ENCODE peak calls at places on chromosomes 12 and 14, in seven cellular contexts. M is heart left ventricle, U is fibroblast of lung, L is cardiac fibroblast, J is bronchial epithelial cell, B is upper lobe of right lung, I is keratinocyte. F is an unnamed sample.

GRCh38 chr12:94150483-94151225 is 2.3 kb downstream of the PLXNC1 start:
- DNase-seq in M (no peak), U (no peak), L (no peak), J (no peak), B (peak; percentile 71), I (no peak), F (peak; percentile 40)

GRCh38 chr12:110536834-110537604 is 34.9 kb downstream of the RAD9B start:
- DNase-seq in M (no peak), U (no peak), L (no peak), J (peak; percentile 77), B (no peak), I (no peak), F (no peak)

GRCh38 chr12:53232641-53233538 is 881 bp upstream of the RARG start:
- DNase-seq in M (peak; percentile 59), U (peak; percentile 21), L (peak; percentile 16), J (peak; percentile 75), B (peak; percentile 75), I (no peak), F (peak; percentile 54)

GRCh38 chr14:75247286-75247922 is 31.2 kb upstream of the FOS start:
- DNase-seq in M (no peak), U (no peak), L (no peak), J (no peak), B (no peak), I (no peak), F (peak; percentile 39)

GRCh38 chr14:68935761-68936209 is 43.3 kb downstream of the ACTN1 start:
- DNase-seq in M (peak; percentile 59), U (peak; percentile 62), L (no peak), J (peak; percentile 33), B (no peak), I (no peak), F (no peak)

GRCh38 chr12:71686658-71687025 is 760 bp downstream of the TMEM19 start:
- DNase-seq in M (no peak), U (no peak), L (peak; percentile 51), J (peak; percentile 79), B (no peak), I (no peak), F (no peak)

GRCh38 chr12:116707751-116708150 is 30.1 kb downstream of the SPRING1 start:
- DNase-seq in M (no peak), U (no peak), L (no peak), J (no peak), B (no peak), I (no peak), F (no peak)

GRCh38 chr12:123122649-123123048 is 28.2 kb downstream of the PITPNM2 start:
- DNase-seq in M (no peak), U (no peak), L (no peak), J (no peak), B (no peak), I (no peak), F (no peak)

GRCh38 chr12:132399092-132400010 is 70.0 kb upstream of the GALNT9 start:
- DNase-seq in M (no peak), U (no peak), L (no peak), J (no peak), B (peak; percentile 53), I (no peak), F (no peak)

GRCh38 chr14:67441672-67442071 is 29.7 kb upstream of the PLEK2 start:
- DNase-seq in M (no peak), U (no peak), L (no peak), J (no peak), B (no peak), I (no peak), F (no peak)

GRCh38 chr12:75831413-75831812 is 200.2 kb downstream of the PHLDA1 start:
- DNase-seq in M (no peak), U (peak; percentile 71), L (no peak), J (no peak), B (no peak), I (no peak), F (no peak)

GRCh38 chr12:24228980-24229730 is 279.7 kb upstream of the SOX5 start:
- DNase-seq in M (no peak), U (peak; percentile 20), L (no peak), J (no peak), B (no peak), I (no peak), F (no peak)

GRCh38 chr12:15534322-15534721 is 212.0 kb downstream of the PTPRO start:
- DNase-seq in M (no peak), U (peak; percentile 21), L (no peak), J (no peak), B (no peak), I (no peak), F (no peak)

GRCh38 chr14:30521899-30522736 is 36.8 kb upstream of the G2E3 start:
- DNase-seq in M (no peak), U (peak; percentile 25), L (peak; percentile 69), J (peak; percentile 47), B (no peak), I (no peak), F (peak; percentile 22)

GRCh38 chr12:32198555-32198954 is 91.9 kb downstream of the BICD1 start:
- DNase-seq in M (no peak), U (peak; percentile 41), L (peak; percentile 74), J (peak; percentile 95), B (no peak), I (peak; percentile 19), F (no peak)

GRCh38 chr12:574475-575128 is 88.6 kb downstream of the NINJ2 start:
- DNase-seq in M (peak; percentile 2), U (peak; percentile 72), L (peak; percentile 48), J (peak; percentile 92), B (no peak), I (no peak), F (no peak)

GRCh38 chr14:102668291-102668873 is 75.9 kb downstream of the RCOR1 start:
- DNase-seq in M (no peak), U (no peak), L (no peak), J (no peak), B (no peak), I (no peak), F (no peak)

GRCh38 chr14:63605041-63605532 is 36.6 kb downstream of the WDR89 start:
- DNase-seq in M (no peak), U (peak; percentile 7), L (peak; percentile 11), J (peak; percentile 15), B (no peak), I (no peak), F (no peak)

GRCh38 chr14:70714055-70714550 is 72.4 kb downstream of the TTC9 start:
- DNase-seq in M (peak; percentile 41), U (peak; percentile 50), L (peak; percentile 71), J (peak; percentile 53), B (no peak), I (no peak), F (peak; percentile 38)

GRCh38 chr12:23810327-23810902 is 139.1 kb downstream of the SOX5 start:
- DNase-seq in M (no peak), U (no peak), L (no peak), J (no peak), B (no peak), I (no peak), F (no peak)

GRCh38 chr14:30443368-30444007 is 115.5 kb upstream of the G2E3 start:
- DNase-seq in M (no peak), U (peak; percentile 32), L (peak; percentile 65), J (peak; percentile 49), B (no peak), I (no peak), F (peak; percentile 9)

GRCh38 chr12:113634982-113635381 is 163.3 kb upstream of the LHX5 start:
- DNase-seq in M (no peak), U (no peak), L (no peak), J (no peak), B (no peak), I (no peak), F (no peak)

GRCh38 chr14:105012171-105012985 is 8.5 kb downstream of the CDCA4 start:
- DNase-seq in M (no peak), U (no peak), L (no peak), J (peak; percentile 30), B (no peak), I (no peak), F (peak; percentile 6)
- TF ChIP-seq CTCF in M (no peak), U (peak; percentile 2), L (peak; percentile 12), J (peak; percentile 71), B (peak; percentile 45), I (peak; percentile 72), F (no peak)

DNA sequence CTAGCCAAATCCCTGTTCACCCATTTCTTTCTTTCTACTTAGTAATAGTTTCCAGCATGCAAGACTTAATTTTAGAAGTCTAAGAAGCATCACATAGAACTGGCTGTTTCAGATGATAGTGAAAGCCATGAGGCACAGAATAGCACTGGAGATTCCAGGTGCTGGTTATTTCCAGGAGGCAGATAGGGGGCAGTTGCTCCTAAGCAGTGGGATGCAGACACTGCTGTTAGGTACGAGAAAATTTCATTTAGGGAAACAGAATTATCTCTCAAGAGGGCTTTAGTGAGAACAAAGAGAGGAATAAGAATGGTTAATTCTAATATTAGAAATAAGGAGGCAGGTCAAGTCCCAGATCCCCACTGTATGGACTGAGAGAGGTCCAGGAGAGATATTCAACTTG is 3.6 kb upstream of the MDGA2 start:
- DNase-seq in M (no peak), U (no peak), L (no peak), J (no peak), B (no peak), I (no peak), F (no peak)
- TF ChIP-seq CTCF in M (no peak), U (no peak), L (no peak), J (no peak), B (no peak), I (no peak), F (no peak)

GRCh38 chr14:105480165-105480564 is 5.5 kb downstream of the CRIP2 start:
- DNase-seq in M (no peak), U (no peak), L (no peak), J (no peak), B (no peak), I (no peak), F (no peak)

GRCh38 chr14:105483300-105484068 is 3.2 kb upstream of the CRIP1 start:
- DNase-seq in M (peak; percentile 61), U (no peak), L (no peak), J (no peak), B (no peak), I (no peak), F (no peak)

GRCh38 chr14:105482486-105483110 is 4.1 kb upstream of the CRIP1 start:
- DNase-seq in M (no peak), U (no peak), L (no peak), J (no peak), B (no peak), I (no peak), F (no peak)

GRCh38 chr14:105480807-105481801 is 5.6 kb upstream of the CRIP1 start:
- DNase-seq in M (peak; percentile 92), U (peak; percentile 77), L (peak; percentile 92), J (peak; percentile 69), B (peak; percentile 93), I (no peak), F (peak; percentile 93)

DNA sequence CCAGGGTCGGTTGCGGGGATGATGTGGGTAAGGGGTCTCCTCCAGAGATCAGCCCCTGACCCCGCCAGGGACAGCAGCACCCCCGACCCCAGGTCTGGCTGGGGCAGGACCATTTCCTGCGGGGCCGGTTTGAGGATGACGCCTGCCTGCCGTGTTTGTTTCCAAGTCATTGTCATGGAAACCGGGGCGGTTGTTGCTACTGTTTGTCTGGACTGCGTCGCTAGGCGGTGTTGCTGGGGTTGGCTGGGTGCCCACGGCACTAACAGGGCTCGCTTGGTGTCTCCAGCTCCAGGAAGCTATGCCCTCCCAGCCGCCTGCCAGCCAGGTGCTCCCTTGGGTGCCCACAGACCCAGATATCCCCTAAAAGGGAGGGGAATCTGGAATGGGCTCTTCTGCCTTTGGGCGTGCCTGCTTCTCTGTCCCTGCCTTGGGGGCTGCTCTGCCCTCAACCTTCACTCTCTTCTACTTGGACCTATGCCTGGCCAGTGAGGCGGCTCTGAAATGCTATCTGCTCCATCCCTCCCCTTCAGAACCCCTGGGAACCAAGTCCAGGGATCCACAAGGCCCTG is 4.7 kb upstream of the CRIP1 start:
- DNase-seq in M (peak; percentile 96), U (peak; percentile 93), L (peak; percentile 99), J (peak; percentile 93), B (peak; percentile 95), I (peak; percentile 86), F (peak; percentile 95)
- TF ChIP-seq CTCF in M (no peak), U (peak; percentile 24), L (peak; percentile 6), J (peak; percentile 41), B (no peak), I (peak; percentile 20), F (no peak)

GRCh38 chr12:30807695-30808034 is 52.9 kb upstream of the CAPRIN2 start:
- DNase-seq in M (no peak), U (no peak), L (no peak), J (no peak), B (no peak), I (no peak), F (no peak)
- TF ChIP-seq CTCF in M (no peak), U (no peak), L (no peak), J (no peak), B (no peak), I (no peak), F (no peak)